ENCODE peak calls at places on chromosome 20, in seven cellular contexts. J, X, Z, U, D, A and I are unnamed samples.

GRCh38 chr20:60210779-60211617 is 252.8 kb downstream of the CDH26 start:
- DNase-seq in J (peak), X (peak), Z (peak), U (peak), D (peak), A (peak), I (no peak)

GRCh38 chr20:63860325-63861051 is 810 bp upstream of the ABHD16B start:
- DNase-seq in J (no peak), X (no peak), Z (peak), U (no peak), D (no peak), A (no peak), I (no peak)

GRCh38 chr20:6708010-6708409 is 59.5 kb upstream of the BMP2 start:
- DNase-seq in J (peak), X (no peak), Z (no peak), U (no peak), D (no peak), A (no peak), I (peak)

GRCh38 chr20:577167-577791 is 32.8 kb downstream of the TCF15 start:
- DNase-seq in J (peak), X (no peak), Z (no peak), U (no peak), D (no peak), A (no peak), I (no peak)

GRCh38 chr20:56626367-56627121 is 2.6 kb upstream of the TFAP2C start:
- DNase-seq in J (no peak), X (no peak), Z (no peak), U (no peak), D (peak), A (no peak), I (no peak)

GRCh38 chr20:57650756-57651483 is 30.7 kb upstream of the ZBP1 start:
- DNase-seq in J (peak), X (no peak), Z (no peak), U (no peak), D (no peak), A (no peak), I (no peak)

GRCh38 chr20:52592567-52592966 is 379.6 kb upstream of the TSHZ2 start:
- DNase-seq in J (no peak), X (no peak), Z (no peak), U (no peak), D (no peak), A (no peak), I (no peak)

GRCh38 chr20:831956-832355 is 1.6 kb upstream of the FAM110A start:
- DNase-seq in J (peak), X (no peak), Z (no peak), U (no peak), D (no peak), A (no peak), I (no peak)

GRCh38 chr20:5844063-5844681 is 94.0 kb downstream of the SHLD1 start:
- DNase-seq in J (no peak), X (no peak), Z (no peak), U (no peak), D (peak), A (no peak), I (no peak)

GRCh38 chr20:43662943-43663655 is 3.8 kb upstream of the MYBL2 start:
- DNase-seq in J (peak), X (no peak), Z (no peak), U (no peak), D (no peak), A (no peak), I (no peak)